ENCODE peak calls at places on chromosomes 16 and 17, in nine cellular contexts. Q, S, W, A, F, T, N, P and H are unnamed samples.

GRCh38 chr17:56810846-56811775 is 22.6 kb downstream of the C17orf67 start:
- DNase-seq in S (no peak), Q (no peak), T (no peak), F (no peak), P (no peak), W (no peak), N (no peak), A (no peak), H (no peak)

GRCh38 chr17:59837362-59838195 is 55.2 kb downstream of the TUBD1 start:
- DNase-seq in T (peak; percentile 100), Q (peak; percentile 89), P (no peak), W (peak; percentile 100), N (no peak), A (peak; percentile 88), S (peak; percentile 89), F (peak; percentile 94), H (peak; percentile 78)

GRCh38 chr17:40265337-40265736 is 22.3 kb upstream of the CDC6 start:
- DNase-seq in P (no peak), W (no peak), S (no peak), T (no peak), A (no peak), F (no peak), Q (no peak), N (no peak), H (no peak)

GRCh38 chr16:86761117-86761971 is 183.0 kb downstream of the FOXL1 start:
- DNase-seq in P (no peak), T (peak; percentile 60), N (no peak), F (peak; percentile 22), S (peak; percentile 62), Q (no peak), A (peak; percentile 41), W (peak; percentile 73), H (peak; percentile 36)

GRCh38 chr17:12549499-12549901 is 116.2 kb upstream of the MYOCD start:
- DNase-seq in F (no peak), T (no peak), Q (no peak), W (no peak), A (no peak), S (no peak), N (no peak), P (no peak), H (no peak)

GRCh38 chr17:34378664-34379101 is 15.7 kb upstream of the CCL1 start:
- DNase-seq in W (peak; percentile 2), S (no peak), N (no peak), P (no peak), A (no peak), Q (no peak), T (no peak), F (no peak), H (no peak)

GRCh38 chr16:16158741-16159374 is 64.4 kb downstream of the ABCC6 start:
- DNase-seq in P (no peak), S (no peak), F (no peak), T (peak; percentile 9), A (no peak), W (peak; percentile 27), Q (no peak), N (no peak), H (no peak)

GRCh38 chr17:7220593-7221280 is 999 bp downstream of the ACADVL start:
- DNase-seq in F (peak; percentile 80), T (peak; percentile 43), P (peak; percentile 77), Q (peak; percentile 86), S (no peak), A (peak; percentile 74), W (peak; percentile 67), N (peak; percentile 67), H (no peak)

GRCh38 chr16:11498683-11499082 is 88.0 kb downstream of the LITAF start:
- DNase-seq in W (no peak), P (no peak), S (no peak), N (no peak), A (peak; percentile 29), T (no peak), F (no peak), Q (no peak), H (no peak)

GRCh38 chr16:11500720-11501346 is 85.9 kb downstream of the LITAF start:
- DNase-seq in W (no peak), S (no peak), F (no peak), N (no peak), P (no peak), A (no peak), Q (no peak), T (no peak), H (no peak)

GRCh38 chr16:11497329-11497805 is 89.4 kb downstream of the LITAF start:
- DNase-seq in F (peak; percentile 96), Q (peak; percentile 92), N (peak; percentile 80), S (peak; percentile 90), T (peak; percentile 76), A (peak; percentile 88), P (peak; percentile 95), W (peak; percentile 53), H (peak; percentile 94)

GRCh38 chr16:11497851-11498289 is 88.8 kb downstream of the LITAF start:
- DNase-seq in W (peak; percentile 39), Q (no peak), T (no peak), F (peak; percentile 70), S (no peak), P (no peak), A (no peak), N (no peak), H (peak; percentile 24)

DNA sequence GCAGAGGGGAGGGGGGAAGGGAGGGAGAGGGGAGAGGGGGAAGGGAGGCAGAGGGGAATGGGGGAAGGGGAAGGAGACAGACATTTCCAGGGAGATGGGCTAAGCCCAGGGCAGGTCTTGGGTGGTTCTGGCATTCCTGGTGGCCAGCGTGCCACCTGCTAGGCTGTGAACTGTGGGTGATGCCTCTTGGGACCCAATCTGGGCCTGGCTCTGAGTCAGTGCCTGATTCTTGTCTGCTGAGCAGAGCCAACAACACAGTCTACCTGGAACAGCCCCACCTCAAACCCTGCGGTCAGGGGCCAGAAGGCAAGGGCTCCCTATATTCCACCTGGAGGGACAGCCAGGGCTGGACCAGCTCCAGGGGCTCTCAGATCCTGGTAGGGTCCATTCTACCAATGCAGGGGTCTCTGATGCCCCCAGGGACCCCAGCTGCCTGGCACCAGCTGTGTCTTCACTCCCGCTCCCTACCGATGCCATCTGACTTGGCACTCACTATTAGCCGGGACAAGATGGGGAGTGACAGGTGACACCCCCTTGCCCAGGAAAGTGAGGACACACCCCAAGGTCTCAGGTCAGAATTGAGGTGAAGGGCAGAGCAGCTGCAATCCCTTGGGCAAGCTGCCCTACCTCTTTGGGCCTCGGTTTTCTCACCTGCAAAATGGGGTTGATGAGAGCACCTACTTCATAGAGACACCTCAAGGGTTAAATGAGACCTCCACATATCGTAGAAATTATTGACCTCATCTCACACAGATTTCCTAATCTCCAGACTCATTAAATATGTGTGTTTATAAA is 87.2 kb downstream of the LITAF start:
- DNase-seq in Q (no peak), N (no peak), W (no peak), S (no peak), P (no peak), A (no peak), T (peak; percentile 6), F (no peak), H (no peak)
- H3K27ac ChIP-seq in Q (no peak overlapping the region), N (no peak overlapping the region), W (no peak overlapping the region), S (no peak overlapping the region), P (no peak overlapping the region), A (no peak overlapping the region), T (no peak overlapping the region), F (no peak overlapping the region), H (peak overlapping the region; percentile 79)

GRCh38 chr16:57533366-57533617 is 3.1 kb downstream of the CCDC102A start:
- DNase-seq in T (no peak), F (no peak), A (peak; percentile 7), N (peak; percentile 37), P (no peak), Q (no peak), S (peak; percentile 5), W (no peak), H (no peak)

GRCh38 chr16:57534337-57534880 is 2.0 kb downstream of the CCDC102A start:
- DNase-seq in N (peak; percentile 23), T (no peak), S (peak; percentile 2), P (peak; percentile 27), A (peak; percentile 9), Q (peak; percentile 57), F (no peak), W (no peak), H (no peak)

GRCh38 chr16:57534881-57535658 is 1.3 kb downstream of the CCDC102A start:
- DNase-seq in F (peak; percentile 32), N (peak; percentile 77), A (peak; percentile 32), Q (peak; percentile 64), T (no peak), P (peak; percentile 56), W (no peak), S (peak; percentile 38), H (no peak)

GRCh38 chr16:57532251-57532625 is 4.1 kb downstream of the CCDC102A start:
- DNase-seq in S (no peak), T (no peak), N (peak; percentile 15), F (peak; percentile 24), W (no peak), P (peak; percentile 27), A (peak; percentile 7), Q (peak; percentile 56), H (no peak)

DNA sequence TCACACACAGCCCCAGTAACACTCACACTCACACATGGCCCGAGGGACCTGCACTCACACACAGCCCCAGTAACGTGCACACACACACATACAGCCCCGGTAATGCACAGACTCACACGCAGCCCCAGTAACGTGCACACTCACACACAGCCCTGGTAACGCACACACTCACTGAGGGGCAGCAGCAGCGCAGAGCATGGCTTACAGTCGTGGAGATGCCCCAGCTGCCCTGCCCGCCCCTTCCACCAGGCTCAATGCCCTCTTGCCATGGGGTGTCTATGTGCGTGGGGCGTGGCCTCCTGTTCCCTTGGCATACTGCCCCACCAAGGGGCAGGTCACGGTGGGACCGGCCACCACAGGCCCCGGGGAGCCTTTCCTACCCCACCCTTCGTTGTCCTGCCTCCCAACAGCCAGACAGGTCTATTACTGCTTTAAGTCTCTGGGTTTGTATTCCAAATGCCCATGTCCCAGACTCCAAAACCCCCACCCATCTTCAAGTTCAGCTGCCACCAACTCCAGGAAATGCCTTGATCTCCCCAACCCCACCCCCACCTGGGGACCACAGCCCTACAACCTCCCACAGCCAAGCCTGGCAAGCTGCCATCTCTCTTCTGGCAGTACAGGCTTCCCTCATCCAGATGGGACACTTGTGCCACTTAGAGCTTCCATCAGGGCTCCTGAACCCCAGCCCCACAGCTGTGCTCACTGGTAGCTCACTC is 2.6 kb downstream of the CCDC102A start:
- DNase-seq in F (peak; percentile 18), W (no peak), A (peak; percentile 32), P (peak; percentile 54), Q (peak; percentile 72), S (peak; percentile 37), N (peak; percentile 72), T (no peak), H (no peak)
- H3K4me1 ChIP-seq in F (peaks cover 40% of the 10 kb centered on the region), W (peaks cover 15% of the 10 kb centered on the region), A (peaks cover 21% of the 10 kb centered on the region), P (no peaks in the 10 kb centered on the region), Q (peaks cover 70% of the 10 kb centered on the region), S (peaks cover 55% of the 10 kb centered on the region), N (peaks cover 9% of the 10 kb centered on the region), T (peaks cover 12% of the 10 kb centered on the region), H (peaks cover 59% of the 10 kb centered on the region)

DNA sequence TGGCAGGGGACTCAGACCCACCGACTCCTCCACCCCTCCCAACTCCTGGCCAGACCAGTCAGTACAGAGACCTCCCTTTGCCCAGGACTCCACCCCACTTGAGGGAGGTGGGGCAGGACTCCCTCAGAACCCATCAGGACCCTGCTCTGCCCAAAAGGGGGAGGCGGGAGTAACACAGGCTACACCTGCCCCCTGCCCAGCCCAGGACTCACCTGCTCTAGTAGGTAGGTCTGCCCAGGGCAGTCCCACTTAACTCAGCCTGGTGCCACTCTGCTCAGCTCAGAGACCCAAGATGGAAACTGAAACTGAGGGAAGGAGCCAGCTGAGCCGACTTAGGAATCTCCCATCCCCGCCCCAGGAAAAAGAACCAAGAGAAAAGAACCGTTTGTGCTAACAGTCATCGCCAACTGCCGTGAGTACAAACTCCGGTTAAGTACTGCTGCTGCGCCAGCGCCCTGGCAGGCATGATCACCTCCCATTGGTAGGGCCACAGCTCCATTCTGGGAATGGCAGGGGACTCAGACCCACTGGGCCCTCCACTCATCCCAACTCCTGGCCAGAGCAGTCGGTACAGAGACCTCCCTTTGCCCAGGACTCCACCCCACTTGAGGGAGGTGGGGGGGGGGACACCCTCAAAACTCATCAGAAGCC is 488 bp downstream of the DHX58 start:
- DNase-seq in N (no peak), P (no peak), Q (peak; percentile 79), S (peak; percentile 30), T (no peak), F (peak; percentile 60), A (peak; percentile 56), W (peak; percentile 38), H (no peak)
- H3K27ac ChIP-seq in N (peak overlapping the region; percentile 88), P (peak overlapping the region; percentile 65), Q (peak overlapping the region; percentile 96), S (peak overlapping the region; percentile 92), T (no peak overlapping the region), F (peak overlapping the region; percentile 88), A (peak overlapping the region; percentile 83), W (peak overlapping the region; percentile 68), H (peak overlapping the region; percentile 84)

GRCh38 chr16:31258366-31258765 is 1.4 kb upstream of the ITGAM start:
- DNase-seq in T (no peak), F (no peak), A (no peak), P (no peak), S (no peak), Q (no peak), N (no peak), W (no peak), H (no peak)

GRCh38 chr16:31260136-31260931 is 559 bp downstream of the ITGAM start:
- DNase-seq in T (no peak), Q (no peak), N (no peak), S (no peak), P (no peak), W (no peak), F (no peak), A (no peak), H (no peak)

GRCh38 chr16:31251435-31251834 is 8.3 kb upstream of the ITGAM start:
- DNase-seq in S (no peak), P (no peak), F (no peak), N (no peak), A (no peak), Q (no peak), W (no peak), T (no peak), H (no peak)

GRCh38 chr16:31253642-31254045 is 6.1 kb upstream of the ITGAM start:
- DNase-seq in T (no peak), F (peak; percentile 79), A (no peak), W (no peak), Q (no peak), S (peak; percentile 14), P (peak; percentile 60), N (no peak), H (peak; percentile 5)

DNA sequence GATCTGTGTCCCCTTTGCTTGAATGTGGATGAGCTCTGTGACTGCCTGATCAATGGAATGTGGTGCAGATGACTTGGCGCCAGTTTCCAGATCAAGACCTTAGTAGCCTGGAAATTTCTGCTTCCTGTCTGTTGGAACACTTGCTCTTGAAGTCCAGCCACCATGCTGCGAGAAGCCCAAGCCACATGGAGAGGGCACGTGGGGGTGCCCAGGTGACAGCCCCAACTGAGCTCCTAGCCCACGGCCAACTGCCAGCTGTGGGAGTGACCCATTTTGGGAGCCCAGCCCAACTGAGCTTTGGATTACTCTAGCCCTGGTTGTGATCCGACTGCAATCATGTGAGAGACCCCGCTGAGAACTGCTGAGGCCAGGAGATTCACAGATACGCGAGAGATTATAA is 3.3 kb upstream of the ITGAM start:
- DNase-seq in F (no peak), S (no peak), W (no peak), Q (no peak), A (no peak), N (no peak), P (no peak), T (no peak), H (no peak)
- H3K4me1 ChIP-seq in F (peaks cover 12% of the 10 kb centered on the region), S (no peaks in the 10 kb centered on the region), W (no peaks in the 10 kb centered on the region), Q (no peaks in the 10 kb centered on the region), A (no peaks in the 10 kb centered on the region), N (no peaks in the 10 kb centered on the region), P (peaks cover 5% of the 10 kb centered on the region), T (no peaks in the 10 kb centered on the region), H (no peaks in the 10 kb centered on the region)